ENCODE peak calls at places on chromosome 4, in ten cellular contexts. Y is spleen; U is NCI-H2029; V is GM20000; D is Daoy; T is HuH-7.5; L is astrocyte of the hippocampus; F is activated CD4-positive, alpha-beta T cell treated with anti-CD3 and anti-CD28 coated beads, Interleukin-2, amount 50 U/mL, for 1 hour; X is germinal center; H is H9. O is an unnamed sample.
A peak's percentile ranks its signal among the peaks of the same experiment; 100 is the strongest.

GRCh38 chr4:113575391-113575790 is 186.1 kb downstream of the CAMK2D start:
- DNase-seq in U (no peak), Y (no peak), D (peak; percentile 17), H (no peak), L (peak; percentile 78), T (no peak), V (no peak), X (no peak), F (no peak), O (no peak)

GRCh38 chr4:8176547-8177399 is 18.2 kb upstream of the ABLIM2 start:
- DNase-seq in H (peak; percentile 84), F (peak; percentile 38), L (peak; percentile 69), U (peak; percentile 19), T (peak; percentile 88), X (peak; percentile 74), D (peak; percentile 61), V (peak; percentile 79), Y (peak; percentile 84), O (peak; percentile 63)

GRCh38 chr4:123776267-123776666 is 379.7 kb downstream of the SPRY1 start:
- DNase-seq in V (peak; percentile 29), T (no peak), L (no peak), U (no peak), D (no peak), X (no peak), Y (no peak), F (no peak), H (no peak), O (no peak)

GRCh38 chr4:41142946-41143720 is 71.2 kb downstream of the APBB2 start:
- DNase-seq in L (peak; percentile 96), Y (no peak), H (no peak), F (no peak), T (no peak), U (no peak), V (no peak), X (no peak), D (peak; percentile 86), O (no peak)

GRCh38 chr4:96486563-96486962 is 646.7 kb downstream of the PDHA2 start:
- DNase-seq in Y (no peak), V (no peak), H (no peak), X (no peak), F (no peak), D (no peak), T (no peak), L (no peak), U (no peak), O (no peak)

GRCh38 chr4:168796362-168797106 is 213.5 kb downstream of the CBR4 start:
- DNase-seq in D (peak; percentile 75), U (no peak), Y (no peak), F (no peak), H (no peak), X (no peak), T (no peak), L (peak; percentile 90), V (no peak), O (no peak)

GRCh38 chr4:10113362-10114047 is 3.1 kb downstream of the WDR1 start:
- DNase-seq in X (no peak), F (no peak), D (no peak), V (no peak), Y (no peak), H (no peak), U (no peak), T (no peak), L (no peak), O (no peak)

GRCh38 chr4:37780444-37781133 is 45.9 kb upstream of the PGM2 start:
- DNase-seq in D (peak; percentile 14), V (no peak), T (no peak), H (no peak), F (peak; percentile 53), Y (no peak), U (no peak), X (no peak), L (peak; percentile 18), O (no peak)

GRCh38 chr4:178598672-178599071 is 1156.4 kb upstream of the AGA start:
- DNase-seq in Y (no peak), X (no peak), L (no peak), V (no peak), D (no peak), U (no peak), T (no peak), H (no peak), F (no peak), O (no peak)

GRCh38 chr4:90597927-90598326 is 470.7 kb downstream of the CCSER1 start:
- DNase-seq in H (no peak), U (no peak), Y (no peak), V (no peak), X (no peak), T (no peak), L (no peak), D (no peak), F (no peak), O (no peak)

GRCh38 chr4:47839259-47839658 is 1.4 kb upstream of the CORIN start:
- DNase-seq in T (no peak), F (no peak), X (peak; percentile 28), L (no peak), H (no peak), V (peak; percentile 55), U (no peak), Y (no peak), D (no peak), O (peak; percentile 27)

GRCh38 chr4:137471461-137471860 is 60.8 kb downstream of the PCDH18 start:
- DNase-seq in Y (no peak), L (no peak), D (peak; percentile 2), V (no peak), X (no peak), H (no peak), U (no peak), F (no peak), T (no peak), O (no peak)

GRCh38 chr4:173119818-173120217 is 48.8 kb upstream of the GALNT7 start:
- DNase-seq in V (no peak), U (no peak), T (no peak), Y (no peak), D (no peak), L (peak; percentile 5), F (no peak), X (no peak), H (no peak), O (no peak)

GRCh38 chr4:156662921-156663320 is 308.7 kb downstream of the PDGFC start:
- DNase-seq in Y (no peak), F (no peak), T (no peak), L (no peak), U (no peak), D (no peak), X (no peak), H (no peak), V (no peak), O (no peak)

GRCh38 chr4:3707423-3708102 is 58.6 kb upstream of the ADRA2C start:
- DNase-seq in X (no peak), F (no peak), T (no peak), H (no peak), V (no peak), L (no peak), U (no peak), Y (peak; percentile 66), D (no peak), O (peak; percentile 17)

GRCh38 chr4:41935652-41936021 is 408 bp downstream of the TMEM33 start:
- DNase-seq in U (peak; percentile 8), T (no peak), Y (no peak), D (peak; percentile 30), F (peak; percentile 15), V (peak; percentile 15), X (peak; percentile 5), L (no peak), H (no peak), O (no peak)

GRCh38 chr4:98828801-98829200 is 100.1 kb downstream of the EIF4E start:
- DNase-seq in F (peak; percentile 27), L (no peak), D (peak; percentile 5), V (no peak), T (no peak), Y (no peak), X (no peak), U (no peak), H (peak; percentile 34), O (no peak)

GRCh38 chr4:70442474-70442873 is 29.5 kb upstream of the MUC7 start:
- DNase-seq in V (no peak), T (no peak), X (no peak), U (no peak), F (no peak), H (no peak), D (no peak), L (no peak), Y (no peak), O (no peak)

GRCh38 chr4:67918428-67918827 is 34.6 kb upstream of the TMPRSS11D start:
- DNase-seq in F (no peak), X (no peak), U (no peak), Y (no peak), L (no peak), H (no peak), D (no peak), T (no peak), V (no peak), O (no peak)

GRCh38 chr4:25943312-25943711 is 29.3 kb downstream of the SMIM20 start:
- DNase-seq in L (no peak), H (no peak), V (no peak), D (no peak), F (no peak), Y (no peak), U (no peak), X (no peak), T (no peak), O (no peak)

GRCh38 chr4:52198356-52198755 is 147.3 kb downstream of the SPATA18 start:
- DNase-seq in X (no peak), Y (no peak), V (no peak), L (no peak), U (no peak), D (no peak), H (no peak), F (no peak), T (no peak), O (no peak)

GRCh38 chr4:99447079-99447478 is 11.9 kb upstream of the ADH7 start:
- DNase-seq in L (peak; percentile 84), V (no peak), T (no peak), F (no peak), U (no peak), H (no peak), D (no peak), X (no peak), Y (no peak), O (no peak)

GRCh38 chr4:1072830-1073446 is 40.4 kb downstream of the RNF212 start:
- DNase-seq in Y (no peak), D (peak; percentile 71), U (peak; percentile 5), H (peak; percentile 67), X (peak; percentile 71), F (peak; percentile 48), V (peak; percentile 74), L (peak; percentile 74), T (peak; percentile 84), O (peak; percentile 49)

GRCh38 chr4:159071178-159071968 is 31.5 kb upstream of the RAPGEF2 start:
- DNase-seq in T (no peak), F (no peak), D (peak; percentile 29), L (peak; percentile 91), U (no peak), V (no peak), Y (no peak), H (peak; percentile 38), X (no peak), O (no peak)

GRCh38 chr4:101711590-101712255 is 78.8 kb upstream of the BANK1 start:
- DNase-seq in X (no peak), V (no peak), D (no peak), L (no peak), H (no peak), U (no peak), F (no peak), Y (no peak), T (no peak), O (no peak)

GRCh38 chr4:55132775-55133174 is 7.4 kb upstream of the KDR start:
- DNase-seq in F (no peak), V (no peak), D (no peak), H (peak; percentile 76), L (no peak), T (no peak), X (no peak), Y (no peak), U (no peak), O (no peak)

GRCh38 chr4:99028187-99028586 is 32.7 kb downstream of the METAP1 start:
- DNase-seq in V (no peak), Y (no peak), L (no peak), D (no peak), X (no peak), F (no peak), U (no peak), H (no peak), T (no peak), O (no peak)

GRCh38 chr4:40337523-40337922 is 2.4 kb downstream of the CHRNA9 start:
- DNase-seq in V (no peak), F (no peak), X (no peak), U (no peak), T (no peak), D (no peak), L (no peak), Y (no peak), H (no peak), O (no peak)